ENCODE peak calls at places on chromosome 1, in five cellular contexts. One of them, this sample, is unnamed.

GRCh38 chr1:171794085-171794484 is 12.6 kb downstream of the METTL13 start:
- DNase-seq in right atrium auricular region: no peak
- DNase-seq in body of pancreas: no peak
- DNase-seq in BJ: no peak
- DNase-seq in Peyer's patch: no peak
- DNase-seq in this sample: no peak

GRCh38 chr1:98126740-98127139 is 205.9 kb upstream of the DPYD start:
- DNase-seq in right atrium auricular region: no peak
- DNase-seq in body of pancreas: no peak
- DNase-seq in BJ: no peak
- DNase-seq in Peyer's patch: no peak
- DNase-seq in this sample: no peak

GRCh38 chr1:43525995-43526394 is 4.7 kb upstream of the PTPRF start:
- DNase-seq in right atrium auricular region: no peak
- DNase-seq in body of pancreas: no peak
- DNase-seq in BJ: no peak
- DNase-seq in Peyer's patch: peak
- DNase-seq in this sample: no peak

GRCh38 chr1:99723251-99723650 is 43.2 kb downstream of the FRRS1 start:
- DNase-seq in right atrium auricular region: no peak
- DNase-seq in body of pancreas: no peak
- DNase-seq in BJ: no peak
- DNase-seq in Peyer's patch: no peak
- DNase-seq in this sample: no peak

GRCh38 chr1:39819091-39819812 is 30.6 kb upstream of the BMP8B start:
- DNase-seq in right atrium auricular region: no peak
- DNase-seq in body of pancreas: no peak
- DNase-seq in BJ: no peak
- DNase-seq in Peyer's patch: peak
- DNase-seq in this sample: no peak

GRCh38 chr1:14061204-14061603 is 361.2 kb downstream of the PRDM2 start:
- DNase-seq in right atrium auricular region: no peak
- DNase-seq in body of pancreas: no peak
- DNase-seq in BJ: no peak
- DNase-seq in Peyer's patch: no peak
- DNase-seq in this sample: no peak

GRCh38 chr1:168360151-168360550 is 79.5 kb downstream of the TBX19 start:
- DNase-seq in right atrium auricular region: no peak
- DNase-seq in body of pancreas: no peak
- DNase-seq in BJ: no peak
- DNase-seq in Peyer's patch: no peak
- DNase-seq in this sample: no peak

GRCh38 chr1:166489670-166490436 is 323.1 kb upstream of the FAM78B start:
- DNase-seq in right atrium auricular region: no peak
- DNase-seq in body of pancreas: peak
- DNase-seq in BJ: no peak
- DNase-seq in Peyer's patch: peak
- DNase-seq in this sample: no peak

GRCh38 chr1:241817331-241817792 is 30.6 kb upstream of the EXO1 start:
- DNase-seq in right atrium auricular region: no peak
- DNase-seq in body of pancreas: no peak
- DNase-seq in BJ: peak
- DNase-seq in Peyer's patch: no peak
- DNase-seq in this sample: peak

GRCh38 chr1:168227620-168228019 is 1.8 kb downstream of the SFT2D2 start:
- DNase-seq in right atrium auricular region: no peak
- DNase-seq in body of pancreas: no peak
- DNase-seq in BJ: no peak
- DNase-seq in Peyer's patch: no peak
- DNase-seq in this sample: no peak

GRCh38 chr1:229381234-229381633 is 38.4 kb upstream of the CCSAP start:
- DNase-seq in right atrium auricular region: no peak
- DNase-seq in body of pancreas: no peak
- DNase-seq in BJ: no peak
- DNase-seq in Peyer's patch: no peak
- DNase-seq in this sample: no peak

GRCh38 chr1:207103892-207104373 is at the start of gene C4BPA:
- DNase-seq in right atrium auricular region: no peak
- DNase-seq in body of pancreas: no peak
- DNase-seq in BJ: no peak
- DNase-seq in Peyer's patch: no peak
- DNase-seq in this sample: no peak

GRCh38 chr1:172662464-172663109 is 3.7 kb downstream of the FASLG start:
- DNase-seq in right atrium auricular region: no peak
- DNase-seq in body of pancreas: peak
- DNase-seq in BJ: peak
- DNase-seq in Peyer's patch: peak
- DNase-seq in this sample: peak

GRCh38 chr1:220217383-220217988 is 54.8 kb downstream of the RAB3GAP2 start:
- DNase-seq in right atrium auricular region: no peak
- DNase-seq in body of pancreas: no peak
- DNase-seq in BJ: no peak
- DNase-seq in Peyer's patch: no peak
- DNase-seq in this sample: no peak

GRCh38 chr1:7885513-7886298 is 32.8 kb upstream of the UTS2 start:
- DNase-seq in right atrium auricular region: no peak
- DNase-seq in body of pancreas: peak
- DNase-seq in BJ: no peak
- DNase-seq in Peyer's patch: peak
- DNase-seq in this sample: no peak

GRCh38 chr1:152621993-152622392 is 910 bp downstream of the LCE3A start:
- DNase-seq in right atrium auricular region: no peak
- DNase-seq in body of pancreas: no peak
- DNase-seq in BJ: no peak
- DNase-seq in Peyer's patch: no peak
- DNase-seq in this sample: no peak

GRCh38 chr1:215710340-215710971 is 143.4 kb downstream of the KCTD3 start:
- DNase-seq in right atrium auricular region: no peak
- DNase-seq in body of pancreas: peak
- DNase-seq in BJ: no peak
- DNase-seq in Peyer's patch: no peak
- DNase-seq in this sample: peak
- TF ChIP-seq CTCF in right atrium auricular region: no peak
- TF ChIP-seq CTCF in body of pancreas: no peak
- TF ChIP-seq CTCF in BJ: peak
- TF ChIP-seq CTCF in Peyer's patch: peak
- TF ChIP-seq CTCF in this sample: peak

DNA sequence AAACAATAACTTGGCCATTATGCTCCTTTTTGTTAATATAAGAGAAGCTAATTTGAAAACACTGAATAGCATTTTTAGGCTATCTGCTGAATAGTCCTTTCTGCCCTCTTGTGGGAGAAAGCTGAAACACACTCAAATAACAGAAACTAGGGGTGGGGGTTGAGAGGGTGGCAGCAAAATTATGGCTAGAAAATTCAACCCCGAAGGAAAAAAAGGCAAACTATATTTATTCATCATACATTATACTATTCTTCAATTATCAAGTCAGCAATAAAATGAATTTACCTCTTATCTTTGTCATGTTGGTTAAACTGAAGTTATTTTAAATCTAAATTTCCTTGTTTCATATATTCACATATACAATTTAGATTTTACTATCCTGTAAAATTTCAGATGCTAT is 255.9 kb downstream of the FAF1 start:
- DNase-seq in right atrium auricular region: no peak
- DNase-seq in body of pancreas: peak
- DNase-seq in BJ: no peak
- DNase-seq in Peyer's patch: no peak
- DNase-seq in this sample: peak
- TF ChIP-seq CTCF in right atrium auricular region: peak
- TF ChIP-seq CTCF in body of pancreas: peak
- TF ChIP-seq CTCF in BJ: peak
- TF ChIP-seq CTCF in Peyer's patch: peak
- TF ChIP-seq CTCF in this sample: peak

DNA sequence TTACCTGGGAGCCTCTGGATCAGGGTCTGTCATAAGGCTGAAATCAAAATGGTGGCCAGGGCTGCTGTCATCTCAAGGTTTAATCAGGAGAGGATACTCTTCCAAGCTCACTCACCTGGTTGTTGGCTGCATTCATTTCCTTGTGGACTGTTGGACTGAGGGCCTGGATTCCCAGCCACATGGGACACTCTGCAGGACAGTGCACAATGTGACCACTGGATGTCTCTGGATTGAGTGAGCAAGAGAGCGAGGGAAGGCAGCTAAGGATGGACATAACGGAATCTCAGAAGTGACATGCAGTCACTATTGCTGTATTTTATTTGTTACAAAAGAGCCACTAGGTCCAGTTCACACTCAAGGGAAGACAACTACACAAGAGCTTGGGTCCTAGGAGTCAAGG is 229.1 kb downstream of the S1PR1 start:
- DNase-seq in right atrium auricular region: no peak
- DNase-seq in body of pancreas: no peak
- DNase-seq in BJ: no peak
- DNase-seq in Peyer's patch: no peak
- DNase-seq in this sample: no peak
- TF ChIP-seq CTCF in right atrium auricular region: no peak
- TF ChIP-seq CTCF in body of pancreas: no peak
- TF ChIP-seq CTCF in BJ: no peak
- TF ChIP-seq CTCF in Peyer's patch: no peak
- TF ChIP-seq CTCF in this sample: no peak

GRCh38 chr1:183780757-183781156 is 24.2 kb upstream of the RGL1 start:
- DNase-seq in right atrium auricular region: no peak
- DNase-seq in body of pancreas: no peak
- DNase-seq in BJ: no peak
- DNase-seq in Peyer's patch: no peak
- DNase-seq in this sample: no peak
- TF ChIP-seq CTCF in right atrium auricular region: no peak
- TF ChIP-seq CTCF in body of pancreas: no peak
- TF ChIP-seq CTCF in BJ: no peak
- TF ChIP-seq CTCF in Peyer's patch: no peak
- TF ChIP-seq CTCF in this sample: no peak

GRCh38 chr1:94596260-94596659 is 54.7 kb upstream of the F3 start:
- DNase-seq in right atrium auricular region: no peak
- DNase-seq in body of pancreas: no peak
- DNase-seq in BJ: no peak
- DNase-seq in Peyer's patch: no peak
- DNase-seq in this sample: no peak

GRCh38 chr1:94597701-94598100 is 56.1 kb upstream of the F3 start:
- DNase-seq in right atrium auricular region: no peak
- DNase-seq in body of pancreas: no peak
- DNase-seq in BJ: peak
- DNase-seq in Peyer's patch: no peak
- DNase-seq in this sample: no peak

GRCh38 chr1:94600556-94600955 is 59.0 kb upstream of the F3 start:
- DNase-seq in right atrium auricular region: peak
- DNase-seq in body of pancreas: no peak
- DNase-seq in BJ: no peak
- DNase-seq in Peyer's patch: no peak
- DNase-seq in this sample: no peak

GRCh38 chr1:94602312-94602711 is 60.8 kb upstream of the F3 start:
- DNase-seq in right atrium auricular region: peak
- DNase-seq in body of pancreas: no peak
- DNase-seq in BJ: no peak
- DNase-seq in Peyer's patch: no peak
- DNase-seq in this sample: no peak

GRCh38 chr1:94599090-94599813 is 57.7 kb upstream of the F3 start:
- DNase-seq in right atrium auricular region: no peak
- DNase-seq in body of pancreas: peak
- DNase-seq in BJ: no peak
- DNase-seq in Peyer's patch: no peak
- DNase-seq in this sample: no peak
- TF ChIP-seq CTCF in right atrium auricular region: peak
- TF ChIP-seq CTCF in body of pancreas: peak
- TF ChIP-seq CTCF in BJ: peak
- TF ChIP-seq CTCF in Peyer's patch: peak
- TF ChIP-seq CTCF in this sample: peak

GRCh38 chr1:179601093-179601492 is 9.5 kb downstream of the TDRD5 start:
- DNase-seq in right atrium auricular region: no peak
- DNase-seq in body of pancreas: no peak
- DNase-seq in BJ: no peak
- DNase-seq in Peyer's patch: no peak
- DNase-seq in this sample: no peak
- TF ChIP-seq CTCF in right atrium auricular region: no peak
- TF ChIP-seq CTCF in body of pancreas: no peak
- TF ChIP-seq CTCF in BJ: no peak
- TF ChIP-seq CTCF in Peyer's patch: no peak
- TF ChIP-seq CTCF in this sample: no peak

GRCh38 chr1:196655494-196655893 is 3.7 kb downstream of the CFH start:
- DNase-seq in right atrium auricular region: no peak
- DNase-seq in body of pancreas: no peak
- DNase-seq in BJ: no peak
- DNase-seq in Peyer's patch: no peak
- DNase-seq in this sample: no peak

GRCh38 chr1:196660272-196660671 is 8.4 kb downstream of the CFH start:
- DNase-seq in right atrium auricular region: no peak
- DNase-seq in body of pancreas: no peak
- DNase-seq in BJ: no peak
- DNase-seq in Peyer's patch: no peak
- DNase-seq in this sample: no peak

GRCh38 chr1:196661345-196661744 is 9.5 kb downstream of the CFH start:
- DNase-seq in right atrium auricular region: no peak
- DNase-seq in body of pancreas: no peak
- DNase-seq in BJ: no peak
- DNase-seq in Peyer's patch: no peak
- DNase-seq in this sample: no peak

GRCh38 chr1:196659471-196659870 is 7.6 kb downstream of the CFH start:
- DNase-seq in right atrium auricular region: no peak
- DNase-seq in body of pancreas: no peak
- DNase-seq in BJ: no peak
- DNase-seq in Peyer's patch: no peak
- DNase-seq in this sample: no peak

DNA sequence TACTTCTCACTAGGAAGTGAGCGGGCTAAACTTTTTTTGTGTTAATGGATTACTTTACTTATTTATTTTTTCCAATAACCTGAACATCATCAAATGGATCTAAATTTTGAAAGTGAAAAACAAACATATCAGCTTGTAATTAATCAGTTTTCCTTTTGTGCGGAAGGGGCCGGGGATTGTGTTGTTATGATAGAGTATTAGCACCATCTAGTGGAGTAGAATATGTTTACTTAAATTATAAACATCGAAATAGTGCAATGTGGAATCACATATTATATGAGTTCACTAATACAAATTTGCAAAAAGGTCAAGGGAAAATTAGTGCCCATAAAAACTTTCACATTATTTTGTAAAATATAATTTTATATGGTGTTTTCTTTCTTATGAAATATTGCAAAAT is 9.1 kb downstream of the CFH start:
- DNase-seq in right atrium auricular region: no peak
- DNase-seq in body of pancreas: peak
- DNase-seq in BJ: no peak
- DNase-seq in Peyer's patch: no peak
- DNase-seq in this sample: no peak
- TF ChIP-seq CTCF in right atrium auricular region: no peak
- TF ChIP-seq CTCF in body of pancreas: peak
- TF ChIP-seq CTCF in BJ: peak
- TF ChIP-seq CTCF in Peyer's patch: peak
- TF ChIP-seq CTCF in this sample: no peak

GRCh38 chr1:181514298-181515290 is 31.3 kb downstream of the CACNA1E start:
- DNase-seq in right atrium auricular region: no peak
- DNase-seq in body of pancreas: no peak
- DNase-seq in BJ: no peak
- DNase-seq in Peyer's patch: no peak
- DNase-seq in this sample: no peak
- TF ChIP-seq CTCF in right atrium auricular region: no peak
- TF ChIP-seq CTCF in body of pancreas: no peak
- TF ChIP-seq CTCF in BJ: no peak
- TF ChIP-seq CTCF in Peyer's patch: no peak
- TF ChIP-seq CTCF in this sample: no peak

GRCh38 chr1:217048104-217048707 is 325.0 kb upstream of the ESRRG start:
- DNase-seq in right atrium auricular region: no peak
- DNase-seq in body of pancreas: no peak
- DNase-seq in BJ: no peak
- DNase-seq in Peyer's patch: no peak
- DNase-seq in this sample: no peak
- TF ChIP-seq CTCF in right atrium auricular region: no peak
- TF ChIP-seq CTCF in body of pancreas: no peak
- TF ChIP-seq CTCF in BJ: peak
- TF ChIP-seq CTCF in Peyer's patch: no peak
- TF ChIP-seq CTCF in this sample: no peak